ENCODE peak calls at places on chromosome 6, in eight cellular contexts. D, B, H, R, O, A, J and S are unnamed samples.

GRCh38 chr6:88614306-88614877 is 349.0 kb downstream of the RNGTT start:
- DNase-seq in D (no peak), B (no peak), H (no peak), R (no peak), O (no peak), A (no peak), J (no peak), S (no peak)

GRCh38 chr6:136210450-136211165 is 39.5 kb downstream of the MTFR2 start:
- DNase-seq in D (no peak), B (no peak), H (no peak), R (no peak), O (no peak), A (no peak), J (no peak), S (no peak)

GRCh38 chr6:90701146-90701781 is 114.4 kb upstream of the MAP3K7 start:
- DNase-seq in D (peak), B (no peak), H (peak), R (no peak), O (no peak), A (no peak), J (no peak), S (peak)

GRCh38 chr6:124466949-124467348 is 495.3 kb upstream of the RNF217 start:
- DNase-seq in D (peak), B (no peak), H (no peak), R (no peak), O (no peak), A (no peak), J (no peak), S (no peak)

GRCh38 chr6:16800942-16801341 is 39.7 kb upstream of the ATXN1 start:
- DNase-seq in D (peak), B (no peak), H (no peak), R (no peak), O (no peak), A (no peak), J (no peak), S (peak)

GRCh38 chr6:68710916-68711315 is 75.8 kb downstream of the ADGRB3 start:
- DNase-seq in D (no peak), B (no peak), H (no peak), R (no peak), O (no peak), A (no peak), J (no peak), S (no peak)

GRCh38 chr6:37158508-37158907 is 11.4 kb upstream of the PIM1 start:
- DNase-seq in D (no peak), B (no peak), H (no peak), R (no peak), O (no peak), A (no peak), J (no peak), S (no peak)

GRCh38 chr6:34697544-34697836 is 923 bp upstream of the ILRUN start:
- DNase-seq in D (no peak), B (no peak), H (no peak), R (no peak), O (no peak), A (no peak), J (no peak), S (no peak)

GRCh38 chr6:105428342-105428957 is 25.6 kb upstream of the PREP start:
- DNase-seq in D (peak), B (no peak), H (no peak), R (no peak), O (no peak), A (no peak), J (peak), S (no peak)

GRCh38 chr6:29964904-29965872 is 22.9 kb downstream of the HLA-A start:
- DNase-seq in D (peak), B (peak), H (peak), R (peak), O (peak), A (no peak), J (peak), S (peak)

GRCh38 chr6:139659196-139659595 is 284.7 kb upstream of the CITED2 start:
- DNase-seq in D (no peak), B (no peak), H (no peak), R (no peak), O (no peak), A (no peak), J (no peak), S (no peak)

GRCh38 chr6:134003542-134003951 is 48.9 kb downstream of the SLC2A12 start:
- DNase-seq in D (no peak), B (no peak), H (no peak), R (no peak), O (peak), A (no peak), J (no peak), S (peak)

GRCh38 chr6:22062807-22063408 is 233.9 kb downstream of the PRL start:
- DNase-seq in D (no peak), B (no peak), H (no peak), R (no peak), O (no peak), A (no peak), J (no peak), S (peak)

GRCh38 chr6:35072698-35073055 is 68.5 kb downstream of the TCP11 start:
- DNase-seq in D (no peak), B (no peak), H (no peak), R (no peak), O (no peak), A (no peak), J (no peak), S (no peak)

GRCh38 chr6:21091411-21091810 is 502.1 kb upstream of the SOX4 start:
- DNase-seq in D (no peak), B (no peak), H (no peak), R (no peak), O (no peak), A (no peak), J (no peak), S (no peak)

GRCh38 chr6:99079058-99079457 is 131.3 kb upstream of the FBXL4 start:
- DNase-seq in D (no peak), B (no peak), H (no peak), R (no peak), O (no peak), A (no peak), J (no peak), S (no peak)

GRCh38 chr6:111478064-111478476 is 4.9 kb downstream of the REV3L start:
- DNase-seq in D (peak), B (no peak), H (no peak), R (no peak), O (no peak), A (no peak), J (no peak), S (no peak)

GRCh38 chr6:38687549-38687948 is 15.4 kb downstream of the GLO1 start:
- DNase-seq in D (no peak), B (no peak), H (no peak), R (no peak), O (no peak), A (no peak), J (no peak), S (no peak)

GRCh38 chr6:81766482-81767069 is 14.1 kb upstream of the TENT5A start:
- DNase-seq in D (peak), B (no peak), H (no peak), R (no peak), O (no peak), A (no peak), J (no peak), S (no peak)

GRCh38 chr6:97053643-97054411 is 129.3 kb downstream of the KLHL32 start:
- DNase-seq in D (no peak), B (no peak), H (peak), R (no peak), O (peak), A (no peak), J (no peak), S (peak)

GRCh38 chr6:159044899-159045727 is at the start of gene TAGAP:
- DNase-seq in D (no peak), B (peak), H (peak), R (peak), O (no peak), A (no peak), J (peak), S (peak)

GRCh38 chr6:128483472-128484135 is 36.8 kb downstream of the PTPRK start:
- DNase-seq in D (no peak), B (no peak), H (no peak), R (no peak), O (no peak), A (no peak), J (no peak), S (peak)

GRCh38 chr6:41602864-41603608 is 35.2 kb upstream of the MDFI start:
- DNase-seq in D (peak), B (peak), H (peak), R (peak), O (peak), A (peak), J (peak), S (peak)

GRCh38 chr6:28643017-28643740 is 117.5 kb downstream of the GPX5 start:
- DNase-seq in D (peak), B (no peak), H (peak), R (peak), O (no peak), A (no peak), J (no peak), S (peak)